ENCODE peak calls at places on chromosomes 6 and 20, in seven cellular contexts. C is nephron progenitor cell; D is AG09319; A is G401; V is Right ventricle myocardium superior; X is activated naive CD4-positive, alpha-beta T cell treated with anti-CD3 and anti-CD28 coated beads for 36 hours; Z is AG10803. F is an unnamed sample.

GRCh38 chr20:24991897-24992419 is 593 bp downstream of the APMAP start:
- DNase-seq in Z (no peak), D (no peak), X (peak), A (no peak), V (peak), C (peak), F (peak)

GRCh38 chr6:122620902-122621301 is 10.7 kb downstream of the PKIB start:
- DNase-seq in X (no peak), A (peak), C (no peak), D (no peak), V (no peak), Z (no peak), F (no peak)

GRCh38 chr6:141492885-141493284 is 639.8 kb upstream of the GJE1 start:
- DNase-seq in D (no peak), C (no peak), Z (no peak), X (no peak), A (no peak), V (no peak), F (no peak)

GRCh38 chr20:37364927-37365272 is 19.0 kb downstream of the SRC start:
- DNase-seq in D (no peak), A (no peak), X (no peak), V (no peak), C (no peak), Z (no peak), F (no peak)

GRCh38 chr6:137166247-137167098 is 7.0 kb downstream of the IL22RA2 start:
- DNase-seq in D (no peak), V (no peak), A (no peak), Z (no peak), C (no peak), X (no peak), F (no peak)

GRCh38 chr6:24666097-24666615 is 543 bp downstream of the TDP2 start:
- DNase-seq in D (no peak), Z (peak), A (peak), C (peak), X (peak), V (peak), F (peak)

GRCh38 chr6:132749111-132749510 is 8.6 kb downstream of the VNN2 start:
- DNase-seq in X (peak), Z (peak), D (no peak), A (no peak), V (no peak), C (no peak), F (no peak)

GRCh38 chr6:11575408-11576033 is 38.0 kb downstream of the TMEM170B start:
- DNase-seq in D (peak), C (peak), X (peak), A (peak), Z (peak), V (no peak), F (peak)

GRCh38 chr6:44655368-44656342 is 268.1 kb downstream of the CDC5L start:
- DNase-seq in C (peak), V (peak), D (peak), X (peak), A (peak), Z (peak), F (peak)